ENCODE peak calls at places on chromosomes 3 and 15, in eight cellular contexts. One of them, this sample, is unnamed.

GRCh38 chr3:82475306-82475705 is 713.9 kb upstream of the GBE1 start:
- DNase-seq in suprapubic skin: no peak
- DNase-seq in stomach: no peak
- DNase-seq in prostate gland: no peak
- DNase-seq in GM23338: no peak
- DNase-seq in K562: no peak
- DNase-seq in H1: no peak
- DNase-seq in HL-60: no peak
- DNase-seq in this sample: no peak

GRCh38 chr15:83436513-83437158 is 10.5 kb upstream of the SH3GL3 start:
- DNase-seq in suprapubic skin: no peak
- DNase-seq in stomach: no peak
- DNase-seq in prostate gland: peak; percentile 7
- DNase-seq in GM23338: peak; percentile 81
- DNase-seq in K562: peak; percentile 47
- DNase-seq in H1: no peak
- DNase-seq in HL-60: no peak
- DNase-seq in this sample: peak; percentile 80

GRCh38 chr3:72329354-72329753 is 518.9 kb downstream of the SHQ1 start:
- DNase-seq in suprapubic skin: no peak
- DNase-seq in stomach: no peak
- DNase-seq in prostate gland: no peak
- DNase-seq in GM23338: peak; percentile 50
- DNase-seq in K562: no peak
- DNase-seq in H1: no peak
- DNase-seq in HL-60: no peak
- DNase-seq in this sample: no peak

GRCh38 chr3:66520716-66521115 is 19.9 kb upstream of the LRIG1 start:
- DNase-seq in suprapubic skin: no peak
- DNase-seq in stomach: no peak
- DNase-seq in prostate gland: no peak
- DNase-seq in GM23338: no peak
- DNase-seq in K562: no peak
- DNase-seq in H1: no peak
- DNase-seq in HL-60: no peak
- DNase-seq in this sample: no peak

GRCh38 chr3:166125179-166125578 is 288.0 kb upstream of the BCHE start:
- DNase-seq in suprapubic skin: no peak
- DNase-seq in stomach: no peak
- DNase-seq in prostate gland: no peak
- DNase-seq in GM23338: peak; percentile 58
- DNase-seq in K562: no peak
- DNase-seq in H1: no peak
- DNase-seq in HL-60: no peak
- DNase-seq in this sample: no peak

GRCh38 chr3:66427951-66428350 is 72.9 kb downstream of the LRIG1 start:
- DNase-seq in suprapubic skin: no peak
- DNase-seq in stomach: no peak
- DNase-seq in prostate gland: no peak
- DNase-seq in GM23338: no peak
- DNase-seq in K562: no peak
- DNase-seq in H1: no peak
- DNase-seq in HL-60: no peak
- DNase-seq in this sample: no peak

GRCh38 chr3:127222664-127223063 is 29.7 kb downstream of the PRR23E start:
- DNase-seq in suprapubic skin: no peak
- DNase-seq in stomach: no peak
- DNase-seq in prostate gland: no peak
- DNase-seq in GM23338: no peak
- DNase-seq in K562: no peak
- DNase-seq in H1: no peak
- DNase-seq in HL-60: no peak
- DNase-seq in this sample: peak; percentile 86

GRCh38 chr15:74403981-74404563 is 29.7 kb downstream of the SEMA7A start:
- DNase-seq in suprapubic skin: no peak
- DNase-seq in stomach: no peak
- DNase-seq in prostate gland: no peak
- DNase-seq in GM23338: no peak
- DNase-seq in K562: no peak
- DNase-seq in H1: no peak
- DNase-seq in HL-60: peak; percentile 35
- DNase-seq in this sample: no peak

GRCh38 chr3:60363817-60364216 is 887.4 kb downstream of the FHIT start:
- DNase-seq in suprapubic skin: no peak
- DNase-seq in stomach: no peak
- DNase-seq in prostate gland: no peak
- DNase-seq in GM23338: no peak
- DNase-seq in K562: no peak
- DNase-seq in H1: no peak
- DNase-seq in HL-60: no peak
- DNase-seq in this sample: no peak

GRCh38 chr3:184717608-184717995 is 5.7 kb upstream of the MAGEF1 start:
- DNase-seq in suprapubic skin: no peak
- DNase-seq in stomach: no peak
- DNase-seq in prostate gland: no peak
- DNase-seq in GM23338: no peak
- DNase-seq in K562: no peak
- DNase-seq in H1: no peak
- DNase-seq in HL-60: no peak
- DNase-seq in this sample: no peak

GRCh38 chr15:61794276-61794675 is 266.0 kb downstream of the VPS13C start:
- DNase-seq in suprapubic skin: no peak
- DNase-seq in stomach: no peak
- DNase-seq in prostate gland: no peak
- DNase-seq in GM23338: no peak
- DNase-seq in K562: no peak
- DNase-seq in H1: no peak
- DNase-seq in HL-60: no peak
- DNase-seq in this sample: no peak

GRCh38 chr3:37862712-37863551 is 1.3 kb downstream of the CTDSPL start:
- DNase-seq in suprapubic skin: no peak
- DNase-seq in stomach: no peak
- DNase-seq in prostate gland: no peak
- DNase-seq in GM23338: peak; percentile 49
- DNase-seq in K562: no peak
- DNase-seq in H1: no peak
- DNase-seq in HL-60: no peak
- DNase-seq in this sample: no peak

GRCh38 chr3:153032891-153033290 is 129.1 kb upstream of the RAP2B start:
- DNase-seq in suprapubic skin: no peak
- DNase-seq in stomach: no peak
- DNase-seq in prostate gland: no peak
- DNase-seq in GM23338: no peak
- DNase-seq in K562: peak; percentile 28
- DNase-seq in H1: no peak
- DNase-seq in HL-60: no peak
- DNase-seq in this sample: no peak

GRCh38 chr3:145272684-145273083 is 888.3 kb downstream of the PLOD2 start:
- DNase-seq in suprapubic skin: no peak
- DNase-seq in stomach: no peak
- DNase-seq in prostate gland: no peak
- DNase-seq in GM23338: no peak
- DNase-seq in K562: no peak
- DNase-seq in H1: no peak
- DNase-seq in HL-60: no peak
- DNase-seq in this sample: no peak

GRCh38 chr3:189513281-189514151 is 117.7 kb upstream of the TP63 start:
- DNase-seq in suprapubic skin: no peak
- DNase-seq in stomach: no peak
- DNase-seq in prostate gland: peak; percentile 43
- DNase-seq in GM23338: no peak
- DNase-seq in K562: no peak
- DNase-seq in H1: no peak
- DNase-seq in HL-60: no peak
- DNase-seq in this sample: no peak

GRCh38 chr3:189512824-189513223 is 118.4 kb upstream of the TP63 start:
- DNase-seq in suprapubic skin: no peak
- DNase-seq in stomach: no peak
- DNase-seq in prostate gland: no peak
- DNase-seq in GM23338: no peak
- DNase-seq in K562: no peak
- DNase-seq in H1: no peak
- DNase-seq in HL-60: no peak
- DNase-seq in this sample: no peak

GRCh38 chr3:189512039-189512438 is 119.2 kb upstream of the TP63 start:
- DNase-seq in suprapubic skin: no peak
- DNase-seq in stomach: no peak
- DNase-seq in prostate gland: no peak
- DNase-seq in GM23338: no peak
- DNase-seq in K562: no peak
- DNase-seq in H1: no peak
- DNase-seq in HL-60: peak; percentile 41
- DNase-seq in this sample: no peak

GRCh38 chr3:189507856-189508255 is 123.3 kb upstream of the TP63 start:
- DNase-seq in suprapubic skin: no peak
- DNase-seq in stomach: no peak
- DNase-seq in prostate gland: no peak
- DNase-seq in GM23338: no peak
- DNase-seq in K562: no peak
- DNase-seq in H1: no peak
- DNase-seq in HL-60: peak; percentile 41
- DNase-seq in this sample: no peak

GRCh38 chr3:189508784-189509489 is 122.3 kb upstream of the TP63 start:
- DNase-seq in suprapubic skin: no peak
- DNase-seq in stomach: no peak
- DNase-seq in prostate gland: peak; percentile 49
- DNase-seq in GM23338: no peak
- DNase-seq in K562: no peak
- DNase-seq in H1: no peak
- DNase-seq in HL-60: no peak
- DNase-seq in this sample: no peak
- TF ChIP-seq POLR2AphosphoS5 in suprapubic skin: no peak
- TF ChIP-seq POLR2AphosphoS5 in stomach: no peak
- TF ChIP-seq POLR2AphosphoS5 in prostate gland: peak; percentile 41
- TF ChIP-seq POLR2AphosphoS5 in GM23338: no peak
- TF ChIP-seq POLR2AphosphoS5 in K562: no peak
- TF ChIP-seq POLR2AphosphoS5 in H1: no peak
- TF ChIP-seq POLR2AphosphoS5 in HL-60: no peak
- TF ChIP-seq POLR2AphosphoS5 in this sample: no peak

DNA sequence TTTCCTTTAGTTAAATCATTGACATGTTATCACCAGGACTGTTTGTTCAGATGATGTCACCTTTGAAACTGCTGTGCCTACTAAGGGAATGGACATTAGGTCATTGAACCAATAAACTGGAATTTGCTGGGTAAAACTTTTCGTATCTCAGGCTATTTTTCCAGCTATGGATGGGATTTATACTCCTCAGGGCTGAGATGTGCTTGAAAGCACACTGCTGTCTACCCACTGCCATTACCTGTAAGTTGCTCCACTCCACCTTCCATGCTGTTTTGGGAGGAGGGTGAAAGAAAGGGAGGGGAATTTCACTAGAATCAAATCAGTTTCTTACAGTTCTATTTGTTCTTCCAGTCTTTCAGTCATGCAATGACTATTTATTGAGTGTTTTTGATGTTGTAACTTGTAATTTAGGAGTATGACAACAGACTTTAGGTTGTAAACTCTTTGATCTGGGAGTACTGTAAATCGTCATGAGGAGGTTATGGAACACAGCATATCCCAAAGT is 11.3 kb downstream of the EHD4 start:
- DNase-seq in suprapubic skin: no peak
- DNase-seq in stomach: no peak
- DNase-seq in prostate gland: no peak
- DNase-seq in GM23338: no peak
- DNase-seq in K562: no peak
- DNase-seq in H1: no peak
- DNase-seq in HL-60: no peak
- DNase-seq in this sample: no peak
- H3K4me3 ChIP-seq in suprapubic skin: no peak overlapping the region
- H3K4me3 ChIP-seq in stomach: no peak overlapping the region
- H3K4me3 ChIP-seq in prostate gland: no peak overlapping the region
- H3K4me3 ChIP-seq in GM23338: no peak overlapping the region
- H3K4me3 ChIP-seq in K562: no peak overlapping the region
- H3K4me3 ChIP-seq in H1: no peak overlapping the region
- H3K4me3 ChIP-seq in HL-60: no peak overlapping the region
- H3K4me3 ChIP-seq in this sample: no peak overlapping the region

GRCh38 chr15:98874359-98874758 is 133.2 kb downstream of the PGPEP1L start:
- DNase-seq in suprapubic skin: no peak
- DNase-seq in stomach: no peak
- DNase-seq in prostate gland: no peak
- DNase-seq in GM23338: no peak
- DNase-seq in K562: no peak
- DNase-seq in H1: no peak
- DNase-seq in HL-60: no peak
- DNase-seq in this sample: no peak
- H3K27ac ChIP-seq in suprapubic skin: peak overlapping the region; percentile 31
- H3K27ac ChIP-seq in stomach: no peak overlapping the region
- H3K27ac ChIP-seq in prostate gland: peak overlapping the region; percentile 14
- H3K27ac ChIP-seq in GM23338: peak overlapping the region; percentile 27
- H3K27ac ChIP-seq in K562: no peak overlapping the region
- H3K27ac ChIP-seq in H1: no peak overlapping the region
- H3K27ac ChIP-seq in HL-60: peak overlapping the region; percentile 95
- H3K27ac ChIP-seq in this sample: peak overlapping the region; percentile 66

GRCh38 chr15:101168463-101168824 is 83.4 kb downstream of the CHSY1 start:
- DNase-seq in suprapubic skin: no peak
- DNase-seq in stomach: peak; percentile 45
- DNase-seq in prostate gland: no peak
- DNase-seq in GM23338: no peak
- DNase-seq in K562: no peak
- DNase-seq in H1: no peak
- DNase-seq in HL-60: peak; percentile 71
- DNase-seq in this sample: no peak
- TF ChIP-seq POLR2AphosphoS5 in suprapubic skin: no peak
- TF ChIP-seq POLR2AphosphoS5 in stomach: no peak
- TF ChIP-seq POLR2AphosphoS5 in prostate gland: no peak
- TF ChIP-seq POLR2AphosphoS5 in GM23338: no peak
- TF ChIP-seq POLR2AphosphoS5 in K562: no peak
- TF ChIP-seq POLR2AphosphoS5 in H1: no peak
- TF ChIP-seq POLR2AphosphoS5 in HL-60: peak; percentile 42
- TF ChIP-seq POLR2AphosphoS5 in this sample: no peak

DNA sequence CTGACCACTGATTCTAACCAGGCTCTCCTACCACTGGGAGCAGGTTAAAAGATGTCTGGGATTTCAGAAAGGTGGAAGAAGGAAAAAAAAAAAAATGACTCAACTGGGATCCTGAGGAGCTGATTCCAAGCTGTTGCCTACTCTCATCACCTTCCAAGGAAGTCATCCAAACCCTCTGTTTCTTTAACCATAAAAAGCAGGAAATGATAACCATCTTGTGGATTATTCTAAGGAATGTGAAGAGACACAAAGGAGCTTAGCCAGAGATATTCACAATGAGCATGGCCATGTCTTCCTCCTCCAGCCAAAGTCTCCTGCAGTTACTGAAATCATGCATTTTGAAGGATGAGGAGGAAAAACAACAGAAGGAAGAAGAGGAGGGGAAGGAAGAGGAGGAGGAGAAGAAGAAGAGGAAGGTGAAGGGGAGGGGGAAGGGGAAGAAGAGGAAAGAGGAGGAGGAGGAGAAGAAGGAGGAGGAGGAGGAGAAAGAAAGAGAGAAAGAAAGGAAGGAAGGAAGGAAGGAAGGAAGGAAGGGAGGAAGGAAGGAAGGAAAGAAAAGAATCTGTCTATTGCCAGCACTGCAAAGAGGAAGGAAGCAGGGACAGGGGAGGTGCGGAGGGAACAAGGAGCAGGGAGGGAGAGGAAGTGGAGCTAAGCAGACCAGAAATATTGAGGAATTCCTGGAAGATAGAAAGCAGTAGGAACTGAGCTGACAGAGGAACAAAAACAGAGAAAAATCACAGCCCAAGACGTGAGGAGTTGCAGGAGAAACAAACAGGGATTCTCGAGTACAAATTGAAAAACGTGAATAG is 229.2 kb downstream of the UACA start:
- DNase-seq in suprapubic skin: peak; percentile 26
- DNase-seq in stomach: no peak
- DNase-seq in prostate gland: no peak
- DNase-seq in GM23338: no peak
- DNase-seq in K562: no peak
- DNase-seq in H1: no peak
- DNase-seq in HL-60: no peak
- DNase-seq in this sample: no peak
- H3K4me3 ChIP-seq in suprapubic skin: no peak overlapping the region
- H3K4me3 ChIP-seq in stomach: no peak overlapping the region
- H3K4me3 ChIP-seq in prostate gland: no peak overlapping the region
- H3K4me3 ChIP-seq in GM23338: no peak overlapping the region
- H3K4me3 ChIP-seq in K562: no peak overlapping the region
- H3K4me3 ChIP-seq in H1: no peak overlapping the region
- H3K4me3 ChIP-seq in HL-60: no peak overlapping the region
- H3K4me3 ChIP-seq in this sample: no peak overlapping the region